ENCODE peak calls at places on chromosomes 16 and 17, in seven cellular contexts. K, A, E, P, U, L and I are unnamed samples.

GRCh38 chr16:62829615-62830014 is 793.4 kb upstream of the CDH8 start:
- DNase-seq in K (no peak), E (no peak), P (no peak), U (no peak), A (no peak), L (no peak), I (no peak)

GRCh38 chr16:17377360-17378324 is 93.1 kb downstream of the XYLT1 start:
- DNase-seq in U (no peak), E (no peak), K (peak; percentile 59), P (no peak), L (no peak), A (no peak), I (no peak)

GRCh38 chr17:41614098-41614497 is 1.5 kb upstream of the KRT16 start:
- DNase-seq in L (no peak), U (no peak), K (no peak), E (no peak), A (no peak), P (no peak), I (no peak)

GRCh38 chr16:89104930-89105571 is 11.4 kb downstream of the ACSF3 start:
- DNase-seq in U (no peak), K (no peak), A (no peak), L (no peak), E (no peak), P (no peak), I (no peak)

GRCh38 chr17:67239597-67239996 is 5.4 kb downstream of the HELZ start:
- DNase-seq in L (no peak), U (no peak), E (peak; percentile 51), A (no peak), K (peak; percentile 50), P (no peak), I (no peak)

GRCh38 chr16:54361813-54362212 is 75.2 kb upstream of the IRX3 start:
- DNase-seq in U (no peak), E (no peak), K (no peak), P (no peak), A (no peak), L (no peak), I (no peak)

GRCh38 chr17:36723459-36723858 is 122.1 kb downstream of the MRM1 start:
- DNase-seq in L (no peak), E (no peak), P (no peak), U (no peak), A (no peak), K (no peak), I (no peak)

GRCh38 chr17:81832608-81833159 is 407 bp downstream of the MCRIP1 start:
- DNase-seq in K (peak; percentile 19), U (no peak), L (no peak), E (no peak), P (no peak), A (peak; percentile 60), I (peak; percentile 22)